ENCODE peak calls at places on chromosome 14, in four cellular contexts. One of them, this sample, is unnamed.

GRCh38 chr14:32697704-32698103 is 241.0 kb upstream of the NPAS3 start:
- DNase-seq in tibial artery: no peak
- DNase-seq in HFF-Myc: no peak
- DNase-seq in gastrocnemius medialis: no peak
- DNase-seq in this sample: no peak

GRCh38 chr14:83541147-83541546 is 1988.8 kb upstream of the FLRT2 start:
- DNase-seq in tibial artery: no peak
- DNase-seq in HFF-Myc: no peak
- DNase-seq in gastrocnemius medialis: no peak
- DNase-seq in this sample: no peak

GRCh38 chr14:40393143-40393542 is 960.9 kb upstream of the FBXO33 start:
- DNase-seq in tibial artery: no peak
- DNase-seq in HFF-Myc: no peak
- DNase-seq in gastrocnemius medialis: no peak
- DNase-seq in this sample: no peak

GRCh38 chr14:74257078-74257987 is 18.1 kb downstream of the VSX2 start:
- DNase-seq in tibial artery: no peak
- DNase-seq in HFF-Myc: no peak
- DNase-seq in gastrocnemius medialis: no peak
- DNase-seq in this sample: no peak

GRCh38 chr14:64755661-64756265 is 51.5 kb downstream of the PLEKHG3 start:
- DNase-seq in tibial artery: no peak
- DNase-seq in HFF-Myc: no peak
- DNase-seq in gastrocnemius medialis: no peak
- DNase-seq in this sample: no peak

GRCh38 chr14:36822671-36823070 is 161.0 kb downstream of the PAX9 start:
- DNase-seq in tibial artery: no peak
- DNase-seq in HFF-Myc: no peak
- DNase-seq in gastrocnemius medialis: no peak
- DNase-seq in this sample: no peak

GRCh38 chr14:22748691-22749090 is 17.8 kb upstream of the OXA1L start:
- DNase-seq in tibial artery: no peak
- DNase-seq in HFF-Myc: no peak
- DNase-seq in gastrocnemius medialis: no peak
- DNase-seq in this sample: no peak

GRCh38 chr14:96053600-96054381 is 14.6 kb downstream of the C14orf132 start:
- DNase-seq in tibial artery: peak; percentile 89
- DNase-seq in HFF-Myc: peak; percentile 79
- DNase-seq in gastrocnemius medialis: no peak
- DNase-seq in this sample: peak; percentile 88

GRCh38 chr14:105162374-105162979 is 6.1 kb downstream of the JAG2 start:
- DNase-seq in tibial artery: no peak
- DNase-seq in HFF-Myc: no peak
- DNase-seq in gastrocnemius medialis: no peak
- DNase-seq in this sample: no peak

GRCh38 chr14:75905505-75905904 is 76.3 kb downstream of the TGFB3 start:
- DNase-seq in tibial artery: peak; percentile 75
- DNase-seq in HFF-Myc: no peak
- DNase-seq in gastrocnemius medialis: peak; percentile 16
- DNase-seq in this sample: no peak

GRCh38 chr14:72730468-72730867 is 163.4 kb downstream of the DPF3 start:
- DNase-seq in tibial artery: no peak
- DNase-seq in HFF-Myc: no peak
- DNase-seq in gastrocnemius medialis: no peak
- DNase-seq in this sample: no peak

GRCh38 chr14:59098377-59098776 is 90.1 kb upstream of the DAAM1 start:
- DNase-seq in tibial artery: no peak
- DNase-seq in HFF-Myc: no peak
- DNase-seq in gastrocnemius medialis: no peak
- DNase-seq in this sample: no peak

GRCh38 chr14:102967506-102967795 is 45.0 kb downstream of the AMN start:
- DNase-seq in tibial artery: no peak
- DNase-seq in HFF-Myc: no peak
- DNase-seq in gastrocnemius medialis: no peak
- DNase-seq in this sample: no peak

GRCh38 chr14:74495356-74495755 is 1.8 kb downstream of the ISCA2 start:
- DNase-seq in tibial artery: no peak
- DNase-seq in HFF-Myc: no peak
- DNase-seq in gastrocnemius medialis: no peak
- DNase-seq in this sample: no peak

GRCh38 chr14:102937331-102938175 is 15.1 kb downstream of the AMN start:
- DNase-seq in tibial artery: no peak
- DNase-seq in HFF-Myc: no peak
- DNase-seq in gastrocnemius medialis: no peak
- DNase-seq in this sample: no peak

GRCh38 chr14:56798447-56799326 is 11.6 kb downstream of the OTX2 start:
- DNase-seq in tibial artery: no peak
- DNase-seq in HFF-Myc: no peak
- DNase-seq in gastrocnemius medialis: no peak
- DNase-seq in this sample: no peak

GRCh38 chr14:63565448-63565847 is 22.3 kb upstream of the PPP2R5E start:
- DNase-seq in tibial artery: no peak
- DNase-seq in HFF-Myc: no peak
- DNase-seq in gastrocnemius medialis: no peak
- DNase-seq in this sample: no peak

GRCh38 chr14:71322660-71323250 is 415.5 kb downstream of the PCNX1 start:
- DNase-seq in tibial artery: no peak
- DNase-seq in HFF-Myc: peak; percentile 25
- DNase-seq in gastrocnemius medialis: no peak
- DNase-seq in this sample: no peak

GRCh38 chr14:73754911-73755360 is 40.8 kb upstream of the PNMA1 start:
- DNase-seq in tibial artery: peak; percentile 60
- DNase-seq in HFF-Myc: no peak
- DNase-seq in gastrocnemius medialis: peak; percentile 72
- DNase-seq in this sample: no peak

GRCh38 chr14:68661226-68662225 is 131.3 kb downstream of the ZFP36L1 start:
- DNase-seq in tibial artery: peak; percentile 15
- DNase-seq in HFF-Myc: no peak
- DNase-seq in gastrocnemius medialis: no peak
- DNase-seq in this sample: no peak
- TF ChIP-seq CTCF in tibial artery: no peak
- TF ChIP-seq CTCF in HFF-Myc: no peak
- TF ChIP-seq CTCF in gastrocnemius medialis: no peak
- TF ChIP-seq CTCF in this sample: no peak

GRCh38 chr14:24160499-24160849 is 591 bp upstream of the IRF9 start:
- DNase-seq in tibial artery: no peak
- DNase-seq in HFF-Myc: no peak
- DNase-seq in gastrocnemius medialis: no peak
- DNase-seq in this sample: no peak
- H3K4me3 ChIP-seq in tibial artery: no peak overlapping the region
- H3K4me3 ChIP-seq in HFF-Myc: no peak overlapping the region
- H3K4me3 ChIP-seq in gastrocnemius medialis: no peak overlapping the region
- H3K4me3 ChIP-seq in this sample: no peak overlapping the region

GRCh38 chr14:41922014-41922413 is 315.3 kb downstream of the LRFN5 start:
- DNase-seq in tibial artery: no peak
- DNase-seq in HFF-Myc: no peak
- DNase-seq in gastrocnemius medialis: no peak
- DNase-seq in this sample: no peak

GRCh38 chr14:41925409-41925808 is 318.7 kb downstream of the LRFN5 start:
- DNase-seq in tibial artery: no peak
- DNase-seq in HFF-Myc: peak; percentile 1
- DNase-seq in gastrocnemius medialis: no peak
- DNase-seq in this sample: no peak
- TF ChIP-seq CTCF in tibial artery: no peak
- TF ChIP-seq CTCF in HFF-Myc: peak; percentile 14
- TF ChIP-seq CTCF in gastrocnemius medialis: no peak
- TF ChIP-seq CTCF in this sample: no peak

GRCh38 chr14:28785096-28785952 is 18.7 kb downstream of the FOXG1 start:
- DNase-seq in tibial artery: no peak
- DNase-seq in HFF-Myc: no peak
- DNase-seq in gastrocnemius medialis: no peak
- DNase-seq in this sample: no peak
- H3K4me3 ChIP-seq in tibial artery: peak overlapping the region; percentile 31
- H3K4me3 ChIP-seq in HFF-Myc: peak overlapping the region; percentile 23
- H3K4me3 ChIP-seq in gastrocnemius medialis: peak overlapping the region; percentile 25
- H3K4me3 ChIP-seq in this sample: peak overlapping the region; percentile 62

DNA sequence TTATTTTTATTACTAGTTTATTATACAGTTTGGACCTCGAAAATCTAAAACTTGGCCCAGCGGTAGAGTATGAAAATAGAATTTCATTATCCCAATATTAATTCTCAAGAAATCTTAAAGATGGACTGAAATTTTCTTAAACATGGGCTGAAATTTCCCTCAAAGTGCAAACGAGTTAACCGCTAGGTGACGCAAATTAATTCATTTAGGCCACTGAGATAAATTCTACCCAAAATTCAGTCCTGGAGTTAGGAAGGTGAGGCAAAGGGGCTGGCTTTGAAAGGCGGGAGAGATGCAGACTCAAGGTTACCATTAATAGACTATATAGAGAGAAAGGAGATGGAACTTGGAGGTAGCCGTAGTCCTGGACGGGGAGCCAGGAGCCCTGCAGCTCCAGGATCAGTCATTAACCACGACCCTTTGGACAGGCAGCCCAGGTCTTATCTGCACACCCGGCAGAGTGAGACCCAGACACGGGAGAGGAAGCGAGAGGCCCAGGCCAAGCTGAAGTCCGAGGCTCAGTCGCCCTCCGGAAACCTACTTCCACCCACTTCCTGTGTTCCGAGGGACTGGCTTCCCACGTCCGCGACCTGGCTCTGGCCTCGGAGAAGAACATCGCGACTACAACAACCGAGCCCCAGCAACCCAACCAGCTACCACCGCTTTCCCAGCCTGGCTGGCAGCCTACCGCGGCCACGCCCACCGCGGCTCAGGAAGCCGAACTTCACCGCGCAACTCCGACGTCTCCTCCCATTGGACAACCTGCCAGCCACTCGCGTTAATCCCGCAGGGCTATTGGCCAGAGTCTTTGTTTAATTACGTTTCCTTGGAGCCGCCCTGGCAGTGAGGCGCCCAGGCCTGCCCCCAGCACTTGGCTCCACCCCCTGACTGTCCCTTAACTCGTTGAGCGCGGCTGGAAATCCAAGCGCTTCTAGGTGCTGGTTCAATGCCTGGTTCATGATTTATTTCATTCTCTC is at the start of gene EFCAB11:
- DNase-seq in tibial artery: peak; percentile 96
- DNase-seq in HFF-Myc: peak; percentile 98
- DNase-seq in gastrocnemius medialis: peak; percentile 96
- DNase-seq in this sample: peak; percentile 89
- TF ChIP-seq CTCF in tibial artery: no peak
- TF ChIP-seq CTCF in HFF-Myc: no peak
- TF ChIP-seq CTCF in gastrocnemius medialis: no peak
- TF ChIP-seq CTCF in this sample: no peak

DNA sequence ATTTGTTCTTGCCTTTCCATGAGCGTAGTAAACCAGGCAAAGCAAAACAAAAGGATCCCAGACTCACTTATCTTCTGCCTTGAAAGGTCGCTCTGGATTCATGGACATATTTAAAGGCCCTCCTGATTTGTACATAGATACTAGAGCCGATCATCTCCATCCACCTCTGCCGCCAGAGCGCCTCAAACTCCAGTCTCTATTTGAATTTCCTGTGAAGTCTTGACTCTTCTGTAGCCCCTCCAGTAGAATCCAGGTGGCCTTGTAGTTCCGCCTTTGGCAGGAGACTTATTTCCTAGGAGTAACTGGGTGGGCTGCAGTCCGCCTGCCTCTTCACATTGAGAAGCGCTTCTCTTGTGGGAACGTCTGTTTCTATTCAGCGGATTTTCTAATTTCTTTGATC is 8.8 kb upstream of the SIX1 start:
- DNase-seq in tibial artery: no peak
- DNase-seq in HFF-Myc: no peak
- DNase-seq in gastrocnemius medialis: no peak
- DNase-seq in this sample: no peak
- H3K4me3 ChIP-seq in tibial artery: peak overlapping the region; percentile 69
- H3K4me3 ChIP-seq in HFF-Myc: peak overlapping the region; percentile 50
- H3K4me3 ChIP-seq in gastrocnemius medialis: peak overlapping the region; percentile 88
- H3K4me3 ChIP-seq in this sample: peak overlapping the region; percentile 78

GRCh38 chr14:78595797-78596196 is 425.6 kb downstream of the NRXN3 start:
- DNase-seq in tibial artery: no peak
- DNase-seq in HFF-Myc: no peak
- DNase-seq in gastrocnemius medialis: no peak
- DNase-seq in this sample: no peak
- TF ChIP-seq CTCF in tibial artery: no peak
- TF ChIP-seq CTCF in HFF-Myc: peak; percentile 36
- TF ChIP-seq CTCF in gastrocnemius medialis: no peak
- TF ChIP-seq CTCF in this sample: no peak

DNA sequence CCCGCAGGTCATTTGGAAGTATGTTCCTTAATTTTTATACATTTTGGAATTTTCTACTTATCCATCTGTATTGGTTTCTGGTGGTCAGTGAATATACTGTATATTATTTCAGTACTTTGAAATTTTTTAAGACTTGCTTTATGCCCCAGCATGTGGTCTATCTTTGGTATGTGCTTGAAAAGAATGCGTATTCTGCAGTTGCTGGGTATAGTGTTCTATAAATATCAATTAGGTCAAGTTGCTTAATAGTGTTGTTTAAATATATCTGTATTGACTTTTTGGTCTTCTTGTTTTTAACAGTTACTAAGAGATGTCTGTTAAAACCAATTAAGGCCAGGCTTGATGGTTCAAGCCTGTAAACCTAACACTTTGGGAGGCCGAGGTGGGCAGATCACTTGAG is 21.7 kb upstream of the SIX1 start:
- DNase-seq in tibial artery: no peak
- DNase-seq in HFF-Myc: no peak
- DNase-seq in gastrocnemius medialis: no peak
- DNase-seq in this sample: no peak
- H3K4me3 ChIP-seq in tibial artery: no peak overlapping the region
- H3K4me3 ChIP-seq in HFF-Myc: no peak overlapping the region
- H3K4me3 ChIP-seq in gastrocnemius medialis: no peak overlapping the region
- H3K4me3 ChIP-seq in this sample: no peak overlapping the region

This sample was measured in thoracic aorta.